ENCODE peak calls at places on chromosomes 11 and 22, in eight cellular contexts. S is NCI-H1092; E is fibroblast of pulmonary artery; R is nephron progenitor cell; U is SW 1271; P is pancreas; Z is left ventricle myocardium superior; A is activated T-helper 1 cell treated with anti-CD3 and anti-CD28 coated beads, Interleukin-12 subunit alpha, Interleukin-12 subunit beta, Interleukin-2, Interleukin-4 antibody, amounts not matched to agents 30 ng/mL and 10 ng/mL and 1 ng/mL, durations not matched to agents 14 hours and 24 hours and 36 hours. C is an unnamed sample.

GRCh38 chr22:30336752-30337460 is 10.2 kb upstream of the TBC1D10A start:
- DNase-seq in S (no peak), Z (peak), U (no peak), P (no peak), A (no peak), R (no peak), E (no peak), C (no peak)

GRCh38 chr11:117484159-117484558 is 156.5 kb downstream of the CEP164 start:
- DNase-seq in E (no peak), R (peak), S (no peak), P (no peak), A (no peak), U (no peak), Z (no peak), C (no peak)

GRCh38 chr22:33076368-33076767 is 18.2 kb upstream of the SYN3 start:
- DNase-seq in Z (no peak), A (no peak), P (no peak), R (peak), S (no peak), E (peak), U (no peak), C (no peak)

GRCh38 chr11:93570759-93571413 is 27.7 kb upstream of the SMCO4 start:
- DNase-seq in Z (no peak), S (no peak), P (peak), E (peak), A (no peak), R (no peak), U (no peak), C (no peak)

GRCh38 chr11:108147150-108147549 is 25.8 kb downstream of the ACAT1 start:
- DNase-seq in E (no peak), S (no peak), Z (no peak), P (no peak), U (no peak), R (no peak), A (no peak), C (no peak)

GRCh38 chr11:45917286-45917622 is 423 bp downstream of the PEX16 start:
- DNase-seq in E (no peak), U (no peak), P (no peak), A (no peak), S (no peak), Z (peak), R (no peak), C (no peak)

GRCh38 chr11:6012055-6012668 is 5.4 kb upstream of the OR56A4 start:
- DNase-seq in Z (no peak), P (no peak), E (no peak), S (no peak), A (no peak), R (no peak), U (no peak), C (no peak)

GRCh38 chr11:7637447-7638157 is 35.7 kb downstream of the CYB5R2 start:
- DNase-seq in P (no peak), R (no peak), U (no peak), A (no peak), S (no peak), E (peak), Z (no peak), C (no peak)

GRCh38 chr11:2775626-2776350 is 76.0 kb upstream of the KCNQ1OT1 start:
- DNase-seq in S (no peak), A (no peak), P (no peak), R (no peak), U (no peak), E (no peak), Z (no peak), C (no peak)

GRCh38 chr22:29150701-29151100 is 55.0 kb upstream of the EMID1 start:
- DNase-seq in E (no peak), S (no peak), P (no peak), R (no peak), Z (no peak), A (no peak), U (no peak), C (no peak)

GRCh38 chr11:27863637-27864036 is 163.4 kb upstream of the BDNF start:
- DNase-seq in P (no peak), E (no peak), U (no peak), Z (no peak), A (no peak), R (no peak), S (no peak), C (no peak)

GRCh38 chr11:34886609-34887008 is 29.6 kb downstream of the APIP start:
- DNase-seq in E (no peak), U (no peak), A (no peak), S (no peak), Z (no peak), P (no peak), R (no peak), C (no peak)

GRCh38 chr11:14578551-14578956 is 58.4 kb upstream of the PSMA1 start:
- DNase-seq in A (peak), E (peak), S (peak), P (no peak), R (no peak), U (peak), Z (no peak), C (peak)

GRCh38 chr22:22770280-22770871 is 117.2 kb upstream of the IGLL5 start:
- DNase-seq in U (peak), P (peak), Z (no peak), A (peak), R (peak), E (peak), S (no peak), C (no peak)

GRCh38 chr11:108803781-108804180 is 138.9 kb downstream of the DDX10 start:
- DNase-seq in E (peak), S (no peak), A (no peak), U (no peak), Z (no peak), P (no peak), R (no peak), C (no peak)

GRCh38 chr11:43868852-43869567 is 11.6 kb upstream of the ALKBH3 start:
- DNase-seq in U (peak), E (peak), P (no peak), S (no peak), Z (no peak), A (peak), R (no peak), C (no peak)

GRCh38 chr11:46099973-46100335 is 21.3 kb downstream of the PHF21A start:
- DNase-seq in A (no peak), S (no peak), P (no peak), Z (no peak), R (no peak), U (no peak), E (peak), C (no peak)

GRCh38 chr11:102154806-102155205 is 44.6 kb downstream of the YAP1 start:
- DNase-seq in U (no peak), E (peak), Z (no peak), R (no peak), A (no peak), S (no peak), P (no peak), C (no peak)

GRCh38 chr11:44484211-44484610 is 81.3 kb upstream of the CD82 start:
- DNase-seq in P (no peak), E (peak), A (no peak), R (peak), U (no peak), Z (no peak), S (peak), C (no peak)

GRCh38 chr22:21032037-21032842 is at the start of gene SLC7A4:
- DNase-seq in Z (peak), E (no peak), S (no peak), A (no peak), P (no peak), R (peak), U (no peak), C (no peak)

GRCh38 chr11:45610627-45611026 is 54.8 kb downstream of the CHST1 start:
- DNase-seq in E (no peak), U (no peak), A (no peak), Z (no peak), R (no peak), P (no peak), S (no peak), C (no peak)

GRCh38 chr11:128708660-128709059 is 14.8 kb downstream of the FLI1 start:
- DNase-seq in U (no peak), A (no peak), E (no peak), P (no peak), R (no peak), S (no peak), Z (no peak), C (no peak)

GRCh38 chr11:121029813-121030445 is 6.0 kb downstream of the TBCEL start:
- DNase-seq in U (no peak), A (no peak), E (no peak), S (no peak), Z (no peak), P (no peak), R (no peak), C (no peak)

GRCh38 chr11:105610796-105611361 is 1.0 kb downstream of the GRIA4 start:
- DNase-seq in S (no peak), P (no peak), R (no peak), E (no peak), U (no peak), A (no peak), Z (no peak), C (no peak)

GRCh38 chr11:92266821-92267220 is 42.2 kb downstream of the FAT3 start:
- DNase-seq in R (no peak), P (no peak), S (no peak), U (no peak), A (no peak), E (no peak), Z (no peak), C (no peak)

GRCh38 chr11:29914203-29914930 is 102.5 kb downstream of the KCNA4 start:
- DNase-seq in Z (no peak), E (peak), P (no peak), U (no peak), S (no peak), R (no peak), A (no peak), C (no peak)

GRCh38 chr11:117809236-117810055 is 12.4 kb upstream of the DSCAML1 start:
- DNase-seq in R (peak), U (peak), S (peak), P (no peak), E (peak), Z (peak), A (no peak), C (peak)

GRCh38 chr11:66847461-66848232 is 4.4 kb downstream of the RCE1 start:
- DNase-seq in P (no peak), Z (no peak), U (no peak), A (no peak), R (no peak), E (no peak), S (no peak), C (no peak)

GRCh38 chr11:132022285-132022684 is 651.9 kb downstream of the NTM start:
- DNase-seq in R (no peak), A (no peak), U (no peak), S (no peak), E (no peak), Z (no peak), P (no peak), C (no peak)

GRCh38 chr11:132914600-132914999 is 617.7 kb downstream of the OPCML start:
- DNase-seq in S (no peak), A (no peak), P (no peak), R (no peak), Z (no peak), E (no peak), U (no peak), C (no peak)

GRCh38 chr11:92886243-92886905 is 83.1 kb upstream of the MTNR1B start:
- DNase-seq in U (peak), R (peak), S (peak), Z (no peak), E (peak), A (no peak), P (peak), C (peak)

GRCh38 chr11:69642549-69642912 is 1.6 kb downstream of the CCND1 start:
- DNase-seq in U (no peak), S (no peak), Z (peak), R (peak), E (no peak), A (no peak), P (no peak), C (no peak)

GRCh38 chr22:33806191-33806590 is 114.1 kb downstream of the LARGE1 start:
- DNase-seq in E (no peak), R (no peak), A (no peak), Z (no peak), S (no peak), U (no peak), P (no peak), C (no peak)

GRCh38 chr11:34654491-34655334 is 33.8 kb downstream of the EHF start:
- DNase-seq in Z (peak), U (peak), S (no peak), A (no peak), P (peak), E (peak), R (no peak), C (no peak)

GRCh38 chr11:9662273-9662672 is 1.6 kb upstream of the SWAP70 start:
- DNase-seq in S (no peak), P (no peak), Z (no peak), R (no peak), A (no peak), U (no peak), E (no peak), C (no peak)

C was measured in CMK.